ENCODE peak calls at places on chromosome 11, in seven cellular contexts. One of them, this sample, is unnamed.

GRCh38 chr11:86249307-86250098 is 5.0 kb downstream of the EED start:
- DNase-seq in stimulated activated CD4-positive, alpha-beta T cell treated with anti-CD3 and anti-CD28 coated beads, Interleukin-12 subunit alpha, Interleukin-12 subunit beta, amount 100 ng/mL, for 4 hours: no peak
- DNase-seq in NCI-H510A treated with DMSO at 0.1 percent for 48 hours: no peak
- DNase-seq in Caco-2: no peak
- DNase-seq in progenitor cell of endocrine pancreas: no peak
- DNase-seq in SK-N-DZ: no peak
- DNase-seq in HT1080: no peak
- DNase-seq in this sample: no peak

GRCh38 chr11:73464347-73464746 is 88.1 kb downstream of the RELT start:
- DNase-seq in stimulated activated CD4-positive, alpha-beta T cell treated with anti-CD3 and anti-CD28 coated beads, Interleukin-12 subunit alpha, Interleukin-12 subunit beta, amount 100 ng/mL, for 4 hours: no peak
- DNase-seq in NCI-H510A treated with DMSO at 0.1 percent for 48 hours: peak
- DNase-seq in Caco-2: no peak
- DNase-seq in progenitor cell of endocrine pancreas: no peak
- DNase-seq in SK-N-DZ: no peak
- DNase-seq in HT1080: no peak
- DNase-seq in this sample: no peak

GRCh38 chr11:105577645-105578044 is 32.2 kb upstream of the GRIA4 start:
- DNase-seq in stimulated activated CD4-positive, alpha-beta T cell treated with anti-CD3 and anti-CD28 coated beads, Interleukin-12 subunit alpha, Interleukin-12 subunit beta, amount 100 ng/mL, for 4 hours: no peak
- DNase-seq in NCI-H510A treated with DMSO at 0.1 percent for 48 hours: no peak
- DNase-seq in Caco-2: no peak
- DNase-seq in progenitor cell of endocrine pancreas: no peak
- DNase-seq in SK-N-DZ: peak
- DNase-seq in HT1080: peak
- DNase-seq in this sample: no peak

GRCh38 chr11:114180301-114181055 is 115.7 kb upstream of the NNMT start:
- DNase-seq in stimulated activated CD4-positive, alpha-beta T cell treated with anti-CD3 and anti-CD28 coated beads, Interleukin-12 subunit alpha, Interleukin-12 subunit beta, amount 100 ng/mL, for 4 hours: no peak
- DNase-seq in NCI-H510A treated with DMSO at 0.1 percent for 48 hours: peak
- DNase-seq in Caco-2: peak
- DNase-seq in progenitor cell of endocrine pancreas: no peak
- DNase-seq in SK-N-DZ: peak
- DNase-seq in HT1080: peak
- DNase-seq in this sample: no peak

GRCh38 chr11:58628446-58628845 is 6.0 kb downstream of the CNTF start:
- DNase-seq in stimulated activated CD4-positive, alpha-beta T cell treated with anti-CD3 and anti-CD28 coated beads, Interleukin-12 subunit alpha, Interleukin-12 subunit beta, amount 100 ng/mL, for 4 hours: no peak
- DNase-seq in NCI-H510A treated with DMSO at 0.1 percent for 48 hours: no peak
- DNase-seq in Caco-2: no peak
- DNase-seq in progenitor cell of endocrine pancreas: no peak
- DNase-seq in SK-N-DZ: no peak
- DNase-seq in HT1080: no peak
- DNase-seq in this sample: no peak

GRCh38 chr11:72621008-72621610 is 53.1 kb downstream of the PDE2A start:
- DNase-seq in stimulated activated CD4-positive, alpha-beta T cell treated with anti-CD3 and anti-CD28 coated beads, Interleukin-12 subunit alpha, Interleukin-12 subunit beta, amount 100 ng/mL, for 4 hours: no peak
- DNase-seq in NCI-H510A treated with DMSO at 0.1 percent for 48 hours: no peak
- DNase-seq in Caco-2: no peak
- DNase-seq in progenitor cell of endocrine pancreas: no peak
- DNase-seq in SK-N-DZ: no peak
- DNase-seq in HT1080: peak
- DNase-seq in this sample: no peak

GRCh38 chr11:64400096-64400495 is 41.1 kb downstream of the RPS6KA4 start:
- DNase-seq in stimulated activated CD4-positive, alpha-beta T cell treated with anti-CD3 and anti-CD28 coated beads, Interleukin-12 subunit alpha, Interleukin-12 subunit beta, amount 100 ng/mL, for 4 hours: no peak
- DNase-seq in NCI-H510A treated with DMSO at 0.1 percent for 48 hours: no peak
- DNase-seq in Caco-2: no peak
- DNase-seq in progenitor cell of endocrine pancreas: no peak
- DNase-seq in SK-N-DZ: no peak
- DNase-seq in HT1080: peak
- DNase-seq in this sample: no peak

GRCh38 chr11:6771926-6772898 is at the start of gene OR2AG2:
- DNase-seq in stimulated activated CD4-positive, alpha-beta T cell treated with anti-CD3 and anti-CD28 coated beads, Interleukin-12 subunit alpha, Interleukin-12 subunit beta, amount 100 ng/mL, for 4 hours: no peak
- DNase-seq in NCI-H510A treated with DMSO at 0.1 percent for 48 hours: no peak
- DNase-seq in Caco-2: no peak
- DNase-seq in progenitor cell of endocrine pancreas: no peak
- DNase-seq in SK-N-DZ: no peak
- DNase-seq in HT1080: no peak
- DNase-seq in this sample: no peak

GRCh38 chr11:14105446-14105845 is 142.9 kb downstream of the SPON1 start:
- DNase-seq in stimulated activated CD4-positive, alpha-beta T cell treated with anti-CD3 and anti-CD28 coated beads, Interleukin-12 subunit alpha, Interleukin-12 subunit beta, amount 100 ng/mL, for 4 hours: no peak
- DNase-seq in NCI-H510A treated with DMSO at 0.1 percent for 48 hours: no peak
- DNase-seq in Caco-2: no peak
- DNase-seq in progenitor cell of endocrine pancreas: no peak
- DNase-seq in SK-N-DZ: no peak
- DNase-seq in HT1080: no peak
- DNase-seq in this sample: no peak

GRCh38 chr11:75759832-75760231 is 8.7 kb upstream of the DGAT2 start:
- DNase-seq in stimulated activated CD4-positive, alpha-beta T cell treated with anti-CD3 and anti-CD28 coated beads, Interleukin-12 subunit alpha, Interleukin-12 subunit beta, amount 100 ng/mL, for 4 hours: no peak
- DNase-seq in NCI-H510A treated with DMSO at 0.1 percent for 48 hours: no peak
- DNase-seq in Caco-2: peak
- DNase-seq in progenitor cell of endocrine pancreas: no peak
- DNase-seq in SK-N-DZ: no peak
- DNase-seq in HT1080: no peak
- DNase-seq in this sample: no peak